ENCODE peak calls at places on chromosome 3, in ten cellular contexts. H, L, Z, O, D, R, F, G, B and U are unnamed samples.

GRCh38 chr3:165728924-165729323 is 108.3 kb downstream of the BCHE start:
- DNase-seq in H (no peak), L (no peak), Z (no peak), O (no peak), D (no peak), R (no peak), F (no peak), G (no peak), B (no peak), U (no peak)

GRCh38 chr3:126349071-126349470 is 8.1 kb downstream of the KLF15 start:
- DNase-seq in H (no peak), L (peak), Z (peak), O (no peak), D (no peak), R (no peak), F (no peak), G (no peak), B (no peak), U (no peak)

GRCh38 chr3:63400259-63400860 is 122.3 kb downstream of the SYNPR start:
- DNase-seq in H (peak), L (no peak), Z (no peak), O (peak), D (no peak), R (no peak), F (peak), G (no peak), B (no peak), U (peak)

GRCh38 chr3:156782921-156783320 is 43.2 kb upstream of the LEKR1 start:
- DNase-seq in H (no peak), L (no peak), Z (no peak), O (no peak), D (no peak), R (peak), F (no peak), G (no peak), B (no peak), U (no peak)

GRCh38 chr3:127665586-127665985 is 7.2 kb upstream of the ABTB1 start:
- DNase-seq in H (peak), L (no peak), Z (peak), O (no peak), D (no peak), R (no peak), F (no peak), G (no peak), B (no peak), U (no peak)

GRCh38 chr3:14767245-14767593 is 51.5 kb upstream of the FGD5 start:
- DNase-seq in H (no peak), L (no peak), Z (peak), O (no peak), D (peak), R (no peak), F (no peak), G (peak), B (no peak), U (no peak)

GRCh38 chr3:183274609-183275008 is 21.6 kb downstream of the B3GNT5 start:
- DNase-seq in H (no peak), L (no peak), Z (no peak), O (no peak), D (no peak), R (no peak), F (no peak), G (no peak), B (no peak), U (no peak)

GRCh38 chr3:48411041-48411588 is 18.8 kb downstream of the PLXNB1 start:
- DNase-seq in H (no peak), L (no peak), Z (no peak), O (no peak), D (no peak), R (no peak), F (no peak), G (no peak), B (no peak), U (no peak)

GRCh38 chr3:139204756-139205155 is 139.1 kb upstream of the MRPS22 start:
- DNase-seq in H (peak), L (no peak), Z (no peak), O (no peak), D (no peak), R (peak), F (peak), G (no peak), B (no peak), U (peak)

GRCh38 chr3:120119846-120120510 is 25.7 kb upstream of the GSK3B start:
- DNase-seq in H (no peak), L (no peak), Z (no peak), O (no peak), D (no peak), R (peak), F (no peak), G (no peak), B (no peak), U (no peak)

GRCh38 chr3:15860014-15860934 is 62.5 kb upstream of the ANKRD28 start:
- DNase-seq in H (peak), L (peak), Z (peak), O (peak), D (peak), R (peak), F (peak), G (peak), B (peak), U (peak)

GRCh38 chr3:107938128-107938527 is 152.7 kb downstream of the CD47 start:
- DNase-seq in H (peak), L (peak), Z (no peak), O (peak), D (peak), R (peak), F (peak), G (peak), B (no peak), U (peak)

GRCh38 chr3:115330406-115330805 is 183.3 kb upstream of the ZBTB20 start:
- DNase-seq in H (peak), L (no peak), Z (no peak), O (peak), D (no peak), R (peak), F (peak), G (no peak), B (no peak), U (peak)

GRCh38 chr3:133388696-133389095 is 11.2 kb upstream of the BFSP2 start:
- DNase-seq in H (no peak), L (no peak), Z (no peak), O (no peak), D (no peak), R (no peak), F (no peak), G (no peak), B (no peak), U (no peak)

GRCh38 chr3:99747915-99748314 is 69.7 kb upstream of the CMSS1 start:
- DNase-seq in H (peak), L (no peak), Z (no peak), O (peak), D (peak), R (peak), F (peak), G (no peak), B (no peak), U (peak)

GRCh38 chr3:158539414-158540014 is 31.5 kb upstream of the MLF1 start:
- DNase-seq in H (peak), L (peak), Z (no peak), O (peak), D (peak), R (peak), F (peak), G (peak), B (no peak), U (peak)

GRCh38 chr3:136186330-136186729 is 9.8 kb downstream of the MSL2 start:
- DNase-seq in H (no peak), L (no peak), Z (no peak), O (no peak), D (peak), R (no peak), F (no peak), G (peak), B (no peak), U (no peak)

GRCh38 chr3:12155833-12156232 is 2.9 kb downstream of the TIMP4 start:
- DNase-seq in H (peak), L (no peak), Z (no peak), O (peak), D (no peak), R (peak), F (peak), G (no peak), B (no peak), U (peak)

GRCh38 chr3:120908803-120909601 is 997 bp downstream of the STXBP5L start:
- DNase-seq in H (no peak), L (no peak), Z (no peak), O (no peak), D (no peak), R (no peak), F (peak), G (peak), B (no peak), U (no peak)

GRCh38 chr3:173007079-173007723 is 133.8 kb downstream of the SPATA16 start:
- DNase-seq in H (no peak), L (no peak), Z (no peak), O (no peak), D (no peak), R (no peak), F (no peak), G (no peak), B (no peak), U (no peak)

GRCh38 chr3:29226709-29227108 is 54.2 kb upstream of the RBMS3 start:
- DNase-seq in H (peak), L (no peak), Z (no peak), O (peak), D (peak), R (peak), F (peak), G (no peak), B (no peak), U (no peak)

GRCh38 chr3:46894256-46894655 is 16.7 kb downstream of the PTH1R start:
- DNase-seq in H (no peak), L (peak), Z (no peak), O (no peak), D (no peak), R (no peak), F (no peak), G (no peak), B (peak), U (no peak)

GRCh38 chr3:46893146-46893748 is 15.7 kb downstream of the PTH1R start:
- DNase-seq in H (no peak), L (no peak), Z (no peak), O (no peak), D (no peak), R (no peak), F (peak), G (no peak), B (peak), U (no peak)

GRCh38 chr3:46891132-46891531 is 13.6 kb downstream of the PTH1R start:
- DNase-seq in H (no peak), L (no peak), Z (no peak), O (no peak), D (no peak), R (no peak), F (no peak), G (no peak), B (no peak), U (no peak)

GRCh38 chr3:46893763-46894162 is 16.2 kb downstream of the PTH1R start:
- DNase-seq in H (no peak), L (peak), Z (no peak), O (no peak), D (no peak), R (no peak), F (no peak), G (no peak), B (peak), U (no peak)

DNA sequence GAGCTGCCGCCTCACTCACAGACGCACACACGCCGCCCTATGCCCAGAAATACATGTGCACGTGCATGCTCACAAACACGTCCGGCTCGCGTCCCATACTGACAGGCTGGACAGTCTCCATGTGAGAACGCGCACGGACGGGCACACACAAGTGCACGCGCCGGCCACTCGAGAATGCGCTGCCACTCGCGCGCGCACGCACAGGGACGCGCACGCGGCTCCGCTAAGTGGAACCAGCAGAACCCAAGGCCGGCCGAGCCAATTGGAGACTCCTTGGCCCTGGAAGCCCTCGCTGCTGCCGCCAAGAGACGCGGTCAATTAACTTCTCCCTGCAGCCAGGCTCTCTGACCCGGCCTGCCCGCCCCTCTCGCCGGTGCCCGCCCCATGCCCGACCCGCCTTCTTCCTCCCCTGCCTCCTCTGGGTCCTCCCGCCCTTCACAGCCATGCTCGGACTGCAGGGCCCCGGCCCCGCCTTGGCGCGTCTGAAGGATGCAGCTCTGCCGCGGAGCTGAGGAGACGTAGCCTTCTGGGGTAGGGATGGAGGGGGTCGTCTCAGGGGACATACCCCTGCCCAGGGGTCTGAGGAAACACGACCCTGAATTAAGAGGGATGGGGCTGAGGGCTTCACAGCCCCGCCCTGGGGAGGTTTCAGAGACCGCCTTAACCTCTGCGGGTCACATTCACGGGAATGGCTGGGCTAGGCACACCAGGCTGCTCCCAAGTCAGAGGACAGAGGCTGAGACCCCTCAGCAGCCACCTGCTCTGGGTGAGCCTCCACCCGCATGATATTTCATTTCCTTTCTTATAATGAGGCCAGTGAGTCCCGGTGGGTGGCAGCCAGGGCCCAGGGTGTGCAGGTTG is 15.0 kb downstream of the PTH1R start:
- DNase-seq in H (peak), L (peak), Z (peak), O (peak), D (peak), R (peak), F (peak), G (no peak), B (peak), U (peak)
- TF ChIP-seq CTCF in H (no peak), L (no peak), Z (peak), O (peak), D (peak), R (no peak), F (no peak), G (no peak), B (peak), U (no peak)

GRCh38 chr3:101851833-101852232 is 2.5 kb downstream of the NFKBIZ start:
- DNase-seq in H (no peak), L (no peak), Z (no peak), O (no peak), D (no peak), R (no peak), F (no peak), G (no peak), B (no peak), U (no peak)
- H3K4me3 ChIP-seq in H (peak), L (peak), Z (peak), O (peak), D (peak), R (peak), F (peak), G (peak), B (peak), U (peak)

GRCh38 chr3:95711789-95712188 is 1102.6 kb upstream of the EPHA6 start:
- DNase-seq in H (no peak), L (no peak), Z (no peak), O (no peak), D (no peak), R (no peak), F (no peak), G (no peak), B (no peak), U (no peak)
- TF ChIP-seq CTCF in H (no peak), L (no peak), Z (no peak), O (no peak), D (no peak), R (no peak), F (no peak), G (no peak), B (no peak), U (no peak)

DNA sequence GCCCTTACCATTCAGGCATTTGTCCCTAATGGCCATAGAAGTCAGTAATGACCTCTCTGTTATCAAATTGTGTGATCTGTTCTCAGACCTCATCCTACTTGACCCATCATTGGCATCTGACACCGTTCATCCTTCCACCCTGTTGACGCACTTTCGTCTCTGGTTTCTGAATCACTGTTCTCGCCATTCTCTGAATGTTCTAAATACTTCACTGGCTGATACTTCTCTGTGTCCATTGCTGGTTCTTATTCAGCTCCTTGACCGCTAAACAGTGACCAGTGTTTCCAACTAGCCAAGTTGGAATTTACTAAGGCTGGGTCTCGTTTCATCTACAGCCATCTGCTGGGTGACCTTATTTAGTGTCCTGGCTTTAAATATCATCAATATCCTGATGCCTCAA is 2.2 kb downstream of the ACAD9 start:
- DNase-seq in H (no peak), L (no peak), Z (no peak), O (no peak), D (no peak), R (no peak), F (no peak), G (no peak), B (no peak), U (no peak)
- H3K4me3 ChIP-seq in H (no peak), L (no peak), Z (no peak), O (no peak), D (no peak), R (no peak), F (no peak), G (no peak), B (no peak), U (no peak)

GRCh38 chr3:113255100-113255853 is 43.9 kb downstream of the BOC start:
- DNase-seq in H (no peak), L (peak), Z (no peak), O (no peak), D (peak), R (peak), F (no peak), G (peak), B (no peak), U (no peak)
- TF ChIP-seq CTCF in H (peak), L (no peak), Z (no peak), O (no peak), D (no peak), R (no peak), F (no peak), G (no peak), B (no peak), U (no peak)